ENCODE peak calls at places on chromosome X, in five cellular contexts. I, B, U, Y and F are unnamed samples.

GRCh38 chrX:10518073-10518472 is 102.3 kb downstream of the MID1 start:
- DNase-seq in B (no peak), Y (no peak), U (no peak), I (no peak), F (no peak)

GRCh38 chrX:110317079-110317819 is 636 bp downstream of the AMMECR1 start:
- DNase-seq in U (peak; percentile 65), Y (peak; percentile 75), I (peak; percentile 43), B (peak; percentile 16), F (no peak)

GRCh38 chrX:23509256-23509655 is 158.0 kb upstream of the PRDX4 start:
- DNase-seq in B (peak; percentile 57), Y (no peak), U (no peak), I (no peak), F (no peak)

GRCh38 chrX:108699368-108699767 is 37.0 kb downstream of the IRS4 start:
- DNase-seq in B (peak; percentile 54), I (peak; percentile 55), U (peak; percentile 77), Y (peak; percentile 61), F (peak; percentile 4)

GRCh38 chrX:152637649-152638442 is at the start of gene GABRQ:
- DNase-seq in U (peak; percentile 23), I (peak; percentile 51), Y (peak; percentile 72), B (peak; percentile 93), F (no peak)

GRCh38 chrX:66731398-66731797 is 92.5 kb upstream of the EDA2R start:
- DNase-seq in I (peak; percentile 57), U (peak; percentile 74), Y (no peak), B (peak; percentile 62), F (no peak)

GRCh38 chrX:1443496-1444075 is 9.1 kb downstream of the ASMTL start:
- DNase-seq in I (no peak), U (no peak), B (no peak), Y (no peak), F (no peak)

GRCh38 chrX:11558972-11559371 is 106.7 kb downstream of the ARHGAP6 start:
- DNase-seq in Y (peak; percentile 3), B (peak; percentile 60), U (peak; percentile 85), I (peak; percentile 17), F (no peak)

GRCh38 chrX:1686642-1687041 is 71.8 kb downstream of the ASMT start:
- DNase-seq in B (no peak), I (peak; percentile 4), Y (peak; percentile 15), U (peak; percentile 37), F (no peak)

GRCh38 chrX:65581661-65582339 is 47.2 kb upstream of the LAS1L start:
- DNase-seq in I (peak; percentile 69), B (peak; percentile 82), U (peak; percentile 87), Y (no peak), F (no peak)

GRCh38 chrX:53716328-53717088 is 30.0 kb upstream of the HUWE1 start:
- DNase-seq in I (no peak), U (no peak), B (no peak), Y (no peak), F (no peak)

GRCh38 chrX:106935175-106935574 is 15.0 kb downstream of the CLDN2 start:
- DNase-seq in U (no peak), Y (no peak), B (no peak), I (no peak), F (no peak)

GRCh38 chrX:77446029-77446585 is 1.1 kb upstream of the FGF16 start:
- DNase-seq in I (no peak), U (no peak), Y (peak; percentile 61), B (peak; percentile 38), F (no peak)

GRCh38 chrX:10567136-10567535 is 53.2 kb downstream of the MID1 start:
- DNase-seq in U (no peak), I (no peak), B (no peak), Y (no peak), F (no peak)

GRCh38 chrX:9429767-9430166 is 35.1 kb upstream of the TBL1X start:
- DNase-seq in B (no peak), U (no peak), Y (no peak), I (no peak), F (no peak)

GRCh38 chrX:131792356-131792749 is 230.7 kb upstream of the STK26 start:
- DNase-seq in Y (peak; percentile 91), U (peak; percentile 95), I (no peak), B (peak; percentile 2), F (peak; percentile 75)

GRCh38 chrX:12978205-12979010 is 3.5 kb downstream of the TMSB4X start:
- DNase-seq in U (peak; percentile 86), B (peak; percentile 87), I (peak; percentile 69), Y (peak; percentile 85), F (no peak)

DNA sequence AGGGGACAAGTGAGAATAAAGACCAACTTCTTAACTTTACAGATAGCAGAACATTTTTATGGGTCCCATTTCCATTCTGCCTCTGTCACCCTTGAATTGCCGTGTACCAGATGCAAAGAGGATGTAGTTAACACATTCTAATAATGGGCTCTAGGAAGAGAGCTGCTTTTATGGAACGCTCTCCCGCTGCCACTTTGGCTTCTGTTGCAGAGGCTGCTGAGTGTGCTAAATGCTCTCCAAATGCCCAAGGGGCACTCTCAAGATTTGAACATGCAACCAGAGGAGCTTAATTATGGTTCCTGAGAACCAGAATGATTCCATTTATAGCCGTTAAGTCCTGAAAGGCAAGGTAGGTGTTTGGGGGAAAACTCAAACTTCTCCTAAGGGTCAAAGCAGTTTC is 28.1 kb upstream of the GPC3 start:
- DNase-seq in B (no peak), Y (no peak), I (no peak), U (no peak), F (no peak)
- H3K4me2 ChIP-seq in B (no peak overlapping the region), Y (no peak overlapping the region), I (no peak overlapping the region), U (no peak overlapping the region), F (no peak overlapping the region)

DNA sequence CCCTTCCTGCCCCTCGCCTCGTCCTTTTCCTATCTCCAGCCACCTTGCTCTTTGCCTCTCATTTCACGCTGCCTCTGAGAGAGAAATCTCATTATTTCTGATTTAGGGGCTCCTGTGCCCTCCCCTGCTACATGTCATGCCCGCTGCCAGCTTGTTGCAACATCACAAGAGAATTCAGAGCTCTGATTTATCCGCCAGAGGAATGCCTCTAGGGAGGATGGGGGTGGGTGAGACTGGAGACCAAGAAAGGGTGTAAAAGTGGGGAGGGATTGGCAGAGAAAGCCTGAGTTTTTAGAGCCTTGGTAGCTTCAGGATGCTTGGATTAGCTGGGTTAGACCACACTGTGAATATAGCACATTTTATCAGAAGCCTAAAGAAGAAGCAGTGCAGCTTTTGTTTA is 100.8 kb downstream of the NHS start:
- DNase-seq in B (no peak), I (peak; percentile 55), Y (no peak), U (no peak), F (no peak)
- H3K4me2 ChIP-seq in B (no peak overlapping the region), I (peak overlapping the region; percentile 69), Y (peak overlapping the region; percentile 13), U (no peak overlapping the region), F (no peak overlapping the region)

GRCh38 chrX:123184858-123185251 is 777 bp downstream of the GRIA3 start:
- DNase-seq in I (peak; percentile 69), B (peak; percentile 18), Y (no peak), U (no peak), F (no peak)
- H3K4me2 ChIP-seq in I (peak overlapping the region; percentile 94), B (peak overlapping the region; percentile 40), Y (peak overlapping the region; percentile 83), U (no peak overlapping the region), F (peak overlapping the region; percentile 10)

GRCh38 chrX:45434231-45434630 is 233.6 kb upstream of the DIPK2B start:
- DNase-seq in I (no peak), Y (no peak), B (peak; percentile 47), U (no peak), F (peak; percentile 95)

DNA sequence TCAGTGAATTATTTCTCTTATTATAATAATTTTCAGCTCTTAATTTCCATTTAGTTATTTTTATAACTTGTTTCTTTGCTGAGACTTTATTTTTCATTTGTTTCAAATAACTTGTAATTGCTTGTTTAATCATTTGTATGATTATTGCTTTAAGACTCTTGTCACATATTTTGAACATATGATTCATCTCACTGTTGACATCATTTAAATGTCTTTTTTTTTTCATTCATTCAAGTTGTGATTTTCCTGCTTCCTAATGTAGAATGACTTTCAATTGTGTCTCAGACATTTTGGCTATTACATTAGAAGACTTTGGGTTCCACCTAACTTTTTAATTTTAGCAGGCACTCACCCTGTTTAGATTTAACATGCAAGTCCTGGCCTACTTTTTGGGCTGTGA is 234.8 kb upstream of the DIPK2B start:
- DNase-seq in Y (no peak), I (peak; percentile 28), B (no peak), U (no peak), F (no peak)
- H3K4me2 ChIP-seq in Y (no peak overlapping the region), I (peak overlapping the region; percentile 35), B (no peak overlapping the region), U (no peak overlapping the region), F (peak overlapping the region; percentile 23)

DNA sequence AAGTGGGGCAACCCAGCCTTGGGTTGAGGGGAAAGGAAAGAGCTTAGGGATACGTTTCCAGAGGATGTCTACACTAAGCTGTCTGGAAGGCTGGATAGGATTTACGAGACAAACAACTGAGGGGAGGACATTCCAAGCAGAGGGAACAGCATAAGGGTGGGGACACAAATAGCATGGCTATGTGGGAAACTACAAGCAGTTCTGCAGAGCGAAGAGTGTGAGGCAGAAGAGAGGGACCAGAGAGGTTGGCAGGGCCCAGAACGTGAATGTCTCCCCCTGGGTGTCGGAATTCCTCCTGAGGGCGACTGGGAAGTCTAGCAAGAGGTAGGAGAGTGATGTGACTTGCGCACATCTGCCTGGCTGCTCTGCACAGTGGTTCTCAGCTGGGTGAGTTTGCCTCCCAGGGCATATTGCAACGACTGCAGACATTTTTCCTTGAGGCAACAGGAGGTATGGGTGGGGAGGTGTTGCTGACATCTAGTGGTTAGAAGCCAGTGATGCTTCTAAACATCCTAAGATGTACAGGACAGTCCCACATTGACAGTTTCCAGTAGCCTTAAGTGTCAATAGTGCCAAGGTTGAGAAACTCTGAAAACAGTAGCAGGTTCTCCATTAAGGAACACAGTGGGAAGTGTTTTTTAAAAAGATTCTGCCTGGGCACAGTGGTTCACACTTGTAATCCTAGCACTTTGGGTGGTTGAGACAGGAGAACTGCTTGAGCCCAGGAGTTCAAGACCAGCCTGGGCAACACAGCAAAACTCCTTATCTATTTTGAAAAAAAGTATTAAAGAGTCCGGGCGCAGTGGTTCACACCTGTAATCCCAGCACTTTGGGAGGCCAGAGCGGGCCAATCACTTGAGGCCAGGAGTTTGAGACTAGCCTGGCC is 9.2 kb downstream of the NDUFA1 start:
- DNase-seq in B (peak; percentile 60), Y (peak; percentile 87), I (peak; percentile 73), U (peak; percentile 84), F (no peak)
- H3K4me2 ChIP-seq in B (no peak overlapping the region), Y (no peak overlapping the region), I (no peak overlapping the region), U (no peak overlapping the region), F (no peak overlapping the region)

GRCh38 chrX:47215291-47215900 is 3.1 kb upstream of the CDK16 start:
- DNase-seq in U (no peak), I (no peak), Y (no peak), B (no peak), F (no peak)
- H3K4me2 ChIP-seq in U (no peak overlapping the region), I (no peak overlapping the region), Y (no peak overlapping the region), B (no peak overlapping the region), F (no peak overlapping the region)

DNA sequence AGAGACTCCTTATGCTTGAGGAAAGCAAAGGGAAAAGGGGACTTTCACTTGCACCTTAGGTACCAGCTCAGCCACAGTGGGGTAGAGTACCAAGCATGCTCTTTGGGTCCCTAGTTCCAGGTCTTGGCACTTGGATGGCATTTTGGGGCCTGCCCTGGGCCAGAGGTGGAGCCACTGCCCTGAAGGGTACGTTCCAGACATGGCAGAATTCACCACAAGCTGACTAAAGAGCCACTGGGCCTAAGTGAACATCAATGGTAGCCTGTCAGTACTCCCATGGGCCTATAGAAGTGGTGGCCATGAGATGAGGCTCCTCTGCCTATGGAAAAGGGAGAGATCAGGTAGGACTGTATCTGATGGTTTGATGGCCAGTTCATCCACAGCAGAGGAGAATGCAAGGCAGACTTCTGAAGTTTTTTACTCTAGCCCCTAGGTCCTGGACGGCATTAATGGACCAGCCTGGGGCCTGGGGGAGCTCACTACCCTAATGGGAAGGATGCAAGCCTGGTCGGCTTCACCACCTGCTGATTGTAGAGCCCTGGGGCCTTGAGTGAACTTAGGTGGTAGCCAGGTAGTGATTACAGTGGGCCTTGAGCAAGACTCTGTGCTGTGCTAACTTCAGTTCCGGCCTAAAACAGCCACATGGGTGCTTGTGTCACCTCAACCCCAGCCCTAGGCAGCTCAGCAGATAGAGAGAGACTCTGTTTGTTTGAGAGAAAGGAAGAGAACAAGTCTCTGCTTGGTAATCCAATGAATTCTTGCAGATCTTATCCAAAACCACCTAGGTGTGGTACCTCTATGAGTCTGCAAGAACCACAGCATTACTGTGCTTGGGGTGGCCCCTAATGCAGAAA is 19.8 kb upstream of the HSFX4 start:
- DNase-seq in I (no peak), B (no peak), Y (no peak), U (no peak), F (peak; percentile 9)
- H3K4me2 ChIP-seq in I (no peak overlapping the region), B (no peak overlapping the region), Y (no peak overlapping the region), U (no peak overlapping the region), F (no peak overlapping the region)